ENCODE peak calls at places on chromosomes 6 and 20, in ten cellular contexts. A is activated T-cell treated with anti-CD3 and anti-CD28 coated beads for 1 hour; N is G401; X is occipital lobe; U is hepatocyte; C is ELF-1; Q is Right ventricle myocardium superior; D is heart left ventricle; W is right cardiac atrium; R is activated CD4-positive, alpha-beta T cell treated with anti-CD3 and anti-CD28 coated beads, Interleukin-2, amount 50 U/mL, for 48 hours. K is an unnamed sample.

GRCh38 chr6:87756858-87757257 is 54.8 kb upstream of the AKIRIN2 start:
- DNase-seq in A (no peak), N (no peak), X (no peak), U (no peak), C (no peak), Q (no peak), D (no peak), W (no peak), R (peak; percentile 60), K (peak; percentile 47)

GRCh38 chr6:46138281-46138680 is 8.5 kb downstream of the ENPP4 start:
- DNase-seq in A (no peak), N (peak; percentile 53), X (no peak), U (no peak), C (no peak), Q (no peak), D (no peak), W (no peak), R (no peak), K (no peak)

GRCh38 chr6:28651161-28651560 is 125.5 kb downstream of the GPX5 start:
- DNase-seq in A (no peak), N (no peak), X (no peak), U (no peak), C (no peak), Q (no peak), D (no peak), W (no peak), R (no peak), K (no peak)

GRCh38 chr6:43013020-43013842 is 515 bp downstream of the MEA1 start:
- DNase-seq in A (no peak), N (no peak), X (no peak), U (no peak), C (peak; percentile 24), Q (peak; percentile 35), D (no peak), W (no peak), R (peak; percentile 17), K (no peak)

GRCh38 chr20:2361035-2361593 is 19.6 kb upstream of the TGM6 start:
- DNase-seq in A (no peak), N (no peak), X (no peak), U (no peak), C (no peak), Q (no peak), D (no peak), W (no peak), R (no peak), K (no peak)

GRCh38 chr20:62922451-62922921 is 3.8 kb downstream of the DIDO1 start:
- DNase-seq in A (peak; percentile 27), N (no peak), X (no peak), U (no peak), C (no peak), Q (no peak), D (no peak), W (no peak), R (peak; percentile 59), K (no peak)

GRCh38 chr6:5492356-5492755 is 231.0 kb downstream of the FARS2 start:
- DNase-seq in A (no peak), N (no peak), X (no peak), U (no peak), C (no peak), Q (no peak), D (no peak), W (no peak), R (no peak), K (no peak)

GRCh38 chr20:57445298-57445697 is 54.1 kb downstream of the RBM38 start:
- DNase-seq in A (no peak), N (no peak), X (no peak), U (peak; percentile 41), C (no peak), Q (peak; percentile 61), D (peak; percentile 79), W (peak; percentile 76), R (no peak), K (no peak)

GRCh38 chr6:77034161-77034560 is 429.1 kb downstream of the HTR1B start:
- DNase-seq in A (no peak), N (no peak), X (no peak), U (no peak), C (peak; percentile 38), Q (no peak), D (no peak), W (no peak), R (no peak), K (no peak)